ENCODE peak calls at places on chromosomes 12 and 14, in seven cellular contexts. D is neuronal stem cell, C is IMR-90, P is H1, H is H9, V is mesenchymal stem cell, Q is mesendoderm. Y is an unnamed sample.

GRCh38 chr12:111785651-111786050 is 18.9 kb downstream of the ALDH2 start:
- DNase-seq in D (no peak), C (peak), P (no peak), H (no peak), V (no peak), Q (no peak), Y (no peak)

GRCh38 chr12:109264095-109264942 is 44.8 kb downstream of the FOXN4 start:
- DNase-seq in D (peak), C (peak), P (peak), H (peak), V (peak), Q (peak), Y (peak)

GRCh38 chr12:120971299-120972180 is 6.8 kb upstream of the HNF1A start:
- DNase-seq in D (peak), C (peak), P (no peak), H (no peak), V (peak), Q (peak), Y (peak)

GRCh38 chr12:40236357-40236850 is 11.6 kb downstream of the LRRK2 start:
- DNase-seq in D (no peak), C (no peak), P (no peak), H (no peak), V (no peak), Q (no peak), Y (no peak)

GRCh38 chr14:49992036-49992435 is 99.2 kb downstream of the ARF6 start:
- DNase-seq in D (no peak), C (no peak), P (no peak), H (no peak), V (no peak), Q (no peak), Y (no peak)

GRCh38 chr14:22822619-22823551 is 6.8 kb upstream of the MRPL52 start:
- DNase-seq in D (peak), C (peak), P (peak), H (peak), V (peak), Q (peak), Y (peak)

GRCh38 chr14:62711351-62712023 is 333.8 kb downstream of the KCNH5 start:
- DNase-seq in D (no peak), C (no peak), P (no peak), H (no peak), V (no peak), Q (no peak), Y (no peak)

GRCh38 chr12:6076340-6076739 is 48.1 kb downstream of the VWF start:
- DNase-seq in D (no peak), C (no peak), P (no peak), H (no peak), V (no peak), Q (no peak), Y (no peak)

GRCh38 chr12:117101953-117102833 is 3.0 kb upstream of the TESC start:
- DNase-seq in D (peak), C (no peak), P (no peak), H (no peak), V (no peak), Q (no peak), Y (no peak)

GRCh38 chr12:127304751-127305725 is 961.9 kb upstream of the TMEM132C start:
- DNase-seq in D (no peak), C (no peak), P (no peak), H (no peak), V (no peak), Q (peak), Y (no peak)

GRCh38 chr14:93834739-93835383 is 46.6 kb upstream of the PRIMA1 start:
- DNase-seq in D (no peak), C (no peak), P (no peak), H (no peak), V (no peak), Q (no peak), Y (no peak)

GRCh38 chr14:101481557-101481956 is 79.7 kb upstream of the DIO3 start:
- DNase-seq in D (no peak), C (no peak), P (no peak), H (no peak), V (no peak), Q (no peak), Y (no peak)

GRCh38 chr12:75565795-75566194 is 54.4 kb upstream of the KRR1 start:
- DNase-seq in D (no peak), C (no peak), P (no peak), H (no peak), V (no peak), Q (no peak), Y (no peak)
- H3K9ac ChIP-seq in D (no peak), C (peak), P (no peak), H (no peak), V (no peak), Q (no peak), Y (no peak)

GRCh38 chr14:105911006-105911847 is 384.8 kb downstream of the TMEM121 start:
- DNase-seq in D (no peak), C (no peak), P (no peak), H (no peak), V (no peak), Q (no peak), Y (no peak)
- H2BK5ac ChIP-seq in D (no peak), C (no peak), P (no peak), H (no peak), V (no peak), Q (no peak), Y (no peak)

DNA sequence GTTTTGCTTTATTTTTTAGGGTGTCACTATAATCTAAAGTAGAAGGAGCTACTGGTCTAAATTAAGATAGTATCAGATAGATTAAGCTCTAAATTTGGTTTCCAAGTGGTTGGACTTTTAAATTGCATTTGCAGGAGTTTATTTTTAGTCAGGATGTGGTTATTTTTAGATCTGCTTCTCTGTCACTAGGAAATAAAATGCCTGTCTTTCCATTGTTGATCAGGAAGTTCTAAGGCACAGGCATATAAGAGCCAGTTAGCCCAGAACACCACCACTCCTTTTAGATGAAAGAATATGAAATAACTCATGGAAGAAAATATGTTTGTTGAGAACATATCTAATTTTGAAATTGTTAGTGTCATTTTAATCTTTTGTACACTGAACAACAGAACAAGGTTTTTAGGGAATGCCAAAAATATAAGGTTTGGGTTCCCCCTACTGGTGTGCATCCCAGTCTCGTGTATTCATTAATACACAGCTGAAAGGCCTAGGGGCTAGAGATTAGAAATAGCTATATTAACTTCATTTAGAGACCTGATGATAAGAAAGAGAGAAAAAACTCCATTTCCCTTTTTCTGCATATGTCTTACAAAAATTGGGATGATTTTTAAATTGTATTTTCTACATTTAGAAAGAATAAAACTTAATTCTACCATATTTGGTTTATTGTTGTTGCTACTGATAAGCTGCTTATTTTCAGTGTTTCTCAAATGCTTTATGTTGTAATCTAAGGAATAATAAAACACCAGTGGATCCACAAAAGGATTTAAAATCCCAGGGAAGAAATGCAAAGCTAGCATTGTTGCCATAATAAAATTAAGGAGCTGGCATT is 67.2 kb downstream of the RIC8B start:
- DNase-seq in D (peak), C (peak), P (no peak), H (no peak), V (peak), Q (peak), Y (peak)
- H3K9ac ChIP-seq in D (no peak), C (no peak), P (no peak), H (no peak), V (peak), Q (no peak), Y (no peak)

GRCh38 chr14:55221186-55221585 is 29.8 kb upstream of the DLGAP5 start:
- DNase-seq in D (no peak), C (peak), P (no peak), H (no peak), V (peak), Q (no peak), Y (no peak)

GRCh38 chr14:55223364-55223763 is 32.0 kb upstream of the DLGAP5 start:
- DNase-seq in D (no peak), C (no peak), P (no peak), H (no peak), V (no peak), Q (no peak), Y (no peak)

GRCh38 chr14:55220230-55220629 is 28.8 kb upstream of the DLGAP5 start:
- DNase-seq in D (no peak), C (no peak), P (no peak), H (no peak), V (no peak), Q (no peak), Y (no peak)

GRCh38 chr14:55221968-55222367 is 30.6 kb upstream of the DLGAP5 start:
- DNase-seq in D (no peak), C (no peak), P (no peak), H (no peak), V (no peak), Q (no peak), Y (no peak)
- H2BK5ac ChIP-seq in D (no peak), C (no peak), P (no peak), H (no peak), V (no peak), Q (no peak), Y (no peak)

GRCh38 chr12:90091809-90092208 is 383.2 kb upstream of the ATP2B1 start:
- DNase-seq in D (no peak), C (no peak), P (no peak), H (no peak), V (no peak), Q (peak), Y (no peak)
- H3K9ac ChIP-seq in D (no peak), C (no peak), P (no peak), H (no peak), V (peak), Q (no peak), Y (no peak)

GRCh38 chr12:101066489-101066888 is 143.5 kb downstream of the SLC5A8 start:
- DNase-seq in D (no peak), C (no peak), P (no peak), H (no peak), V (no peak), Q (peak), Y (no peak)
- H2BK5ac ChIP-seq in D (no peak), C (no peak), P (no peak), H (no peak), V (no peak), Q (no peak), Y (no peak)

GRCh38 chr12:95648990-95649791 is 97.9 kb upstream of the USP44 start:
- DNase-seq in D (no peak), C (peak), P (no peak), H (no peak), V (no peak), Q (no peak), Y (peak)
- H3K9ac ChIP-seq in D (no peak), C (peak), P (no peak), H (no peak), V (no peak), Q (no peak), Y (no peak)

GRCh38 chr12:1814266-1814665 is 6.1 kb upstream of the LRTM2 start:
- DNase-seq in D (no peak), C (no peak), P (no peak), H (no peak), V (no peak), Q (no peak), Y (no peak)
- H2BK5ac ChIP-seq in D (no peak), C (no peak), P (no peak), H (no peak), V (no peak), Q (no peak), Y (no peak)

DNA sequence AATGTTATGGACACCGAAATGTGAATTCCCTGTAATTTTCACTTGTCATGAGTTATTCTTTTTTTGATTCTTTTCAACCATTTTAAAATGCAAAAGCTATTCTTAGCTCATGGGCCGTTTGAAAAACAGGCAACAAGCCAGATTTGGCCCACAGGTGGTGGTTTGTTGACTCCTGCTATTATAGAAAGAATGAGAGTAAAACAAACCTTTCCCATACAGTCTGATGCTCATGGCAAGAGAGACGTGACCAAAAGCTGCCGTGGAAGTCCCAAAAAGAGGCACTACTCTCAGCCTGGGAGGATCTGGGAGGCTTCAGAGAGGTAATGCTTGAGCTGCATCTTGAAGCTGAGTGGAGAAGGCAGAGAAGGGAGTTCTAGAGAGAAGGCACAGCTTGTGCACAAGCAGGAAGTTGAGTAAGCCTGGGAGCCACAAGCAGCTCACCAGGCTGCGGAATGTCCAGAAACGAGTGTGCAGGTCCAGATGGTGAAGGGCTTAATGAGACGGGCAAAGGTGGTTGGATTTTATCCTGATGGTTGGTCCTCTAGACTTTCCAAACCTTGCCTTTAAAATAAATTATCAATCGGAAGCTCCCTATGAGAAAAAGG is 9.6 kb downstream of the PLXNC1 start:
- DNase-seq in D (no peak), C (no peak), P (no peak), H (no peak), V (no peak), Q (no peak), Y (no peak)
- H3K9ac ChIP-seq in D (no peak), C (no peak), P (no peak), H (no peak), V (no peak), Q (no peak), Y (no peak)

Y was measured in trophoblast cell.